ENCODE peak calls at places on chromosomes 2 and 18, in four cellular contexts. V is choroid plexus epithelial cell, X is renal cortical epithelial cell, Q is transverse colon. M is an unnamed sample.

GRCh38 chr2:88350262-88350640 is 102.2 kb downstream of the FOXI3 start:
- DNase-seq in V (no peak), X (no peak), Q (peak; percentile 7), M (no peak)

GRCh38 chr18:3401669-3402620 is 48.0 kb upstream of the TGIF1 start:
- DNase-seq in V (no peak), X (no peak), Q (no peak), M (no peak)

GRCh38 chr2:134679740-134680139 is 39.1 kb downstream of the TMEM163 start:
- DNase-seq in Q (no peak), V (no peak), X (no peak), M (no peak)

GRCh38 chr2:194151231-194151630 is 1505.8 kb upstream of the SLC39A10 start:
- DNase-seq in Q (no peak), X (no peak), V (no peak), M (no peak)

GRCh38 chr18:51668101-51668500 is 470.6 kb upstream of the MEX3C start:
- DNase-seq in V (peak; percentile 64), Q (peak; percentile 47), X (peak; percentile 15), M (peak; percentile 20)

GRCh38 chr2:36245632-36246031 is 109.9 kb upstream of the CRIM1 start:
- DNase-seq in Q (no peak), V (peak; percentile 21), X (no peak), M (no peak)

GRCh38 chr18:12885500-12885899 is 1.5 kb upstream of the PTPN2 start:
- DNase-seq in X (no peak), V (no peak), Q (no peak), M (no peak)

GRCh38 chr2:181072486-181072885 is 92.1 kb downstream of the UBE2E3 start:
- DNase-seq in V (peak; percentile 72), X (no peak), Q (no peak), M (peak; percentile 40)

GRCh38 chr18:49072524-49072934 is 121.8 kb upstream of the SMAD7 start:
- DNase-seq in X (no peak), V (peak; percentile 33), Q (no peak), M (no peak)

GRCh38 chr2:96344011-96344410 is 8.4 kb downstream of the NCAPH start:
- DNase-seq in X (no peak), V (peak; percentile 87), Q (peak; percentile 39), M (peak; percentile 27)

GRCh38 chr2:83665894-83666293 is 793.2 kb downstream of the SUCLG1 start:
- DNase-seq in X (no peak), V (peak; percentile 3), Q (no peak), M (peak; percentile 85)

GRCh38 chr18:58887613-58887963 is 22.9 kb downstream of the ZNF532 start:
- DNase-seq in V (peak; percentile 74), X (peak; percentile 68), Q (peak; percentile 67), M (peak; percentile 89)

GRCh38 chr2:175462246-175462645 is 280.7 kb upstream of the ATP5MC3 start:
- DNase-seq in X (no peak), V (no peak), Q (no peak), M (no peak)

GRCh38 chr18:25289040-25289631 is 62.8 kb downstream of the ZNF521 start:
- DNase-seq in Q (no peak), X (peak; percentile 80), V (peak; percentile 91), M (peak; percentile 75)

GRCh38 chr2:142220901-142221300 is 90.1 kb upstream of the LRP1B start:
- DNase-seq in Q (no peak), V (peak; percentile 92), X (peak; percentile 16), M (peak; percentile 8)

GRCh38 chr2:59884166-59884565 is 669.3 kb downstream of the BCL11A start:
- DNase-seq in X (no peak), Q (no peak), V (no peak), M (no peak)

GRCh38 chr2:215590353-215590752 is 154.5 kb upstream of the FN1 start:
- DNase-seq in V (no peak), X (peak; percentile 20), Q (no peak), M (peak; percentile 63)

GRCh38 chr2:11642972-11643371 is 27.0 kb downstream of the NTSR2 start:
- DNase-seq in Q (no peak), V (no peak), X (no peak), M (no peak)

GRCh38 chr2:148240838-148241237 is 219.9 kb downstream of the MBD5 start:
- DNase-seq in Q (no peak), V (no peak), X (no peak), M (no peak)

GRCh38 chr2:38771632-38772031 is 6.4 kb upstream of the GEMIN6 start:
- DNase-seq in X (no peak), Q (no peak), V (no peak), M (peak; percentile 68)

GRCh38 chr18:50806208-50806616 is 13.6 kb downstream of the MRO start:
- DNase-seq in V (peak; percentile 20), Q (peak; percentile 28), X (no peak), M (no peak)

GRCh38 chr2:122741403-122741802 is 986.0 kb downstream of the TSN start:
- DNase-seq in V (no peak), Q (no peak), X (no peak), M (no peak)

GRCh38 chr18:43866696-43867095 is 589.4 kb upstream of the SYT4 start:
- DNase-seq in X (no peak), V (no peak), Q (no peak), M (no peak)

GRCh38 chr2:226185613-226186211 is 613.9 kb downstream of the IRS1 start:
- DNase-seq in Q (no peak), V (peak; percentile 91), X (peak; percentile 61), M (peak; percentile 96)

GRCh38 chr18:57715671-57716070 is 87.4 kb downstream of the ATP8B1 start:
- DNase-seq in Q (no peak), X (peak; percentile 47), V (no peak), M (no peak)

GRCh38 chr18:45324489-45325111 is 290.7 kb upstream of the SLC14A2 start:
- DNase-seq in Q (peak; percentile 20), X (peak; percentile 94), V (peak; percentile 83), M (no peak)

GRCh38 chr18:45588284-45588683 is 27.0 kb upstream of the SLC14A2 start:
- DNase-seq in Q (no peak), V (peak; percentile 41), X (no peak), M (no peak)

GRCh38 chr2:161391737-161392506 is 24.2 kb upstream of the TBR1 start:
- DNase-seq in V (no peak), Q (no peak), X (no peak), M (no peak)

GRCh38 chr2:132448771-132449170 is 32.2 kb downstream of the GPR39 start:
- DNase-seq in V (peak; percentile 78), Q (peak; percentile 14), X (peak; percentile 45), M (peak; percentile 65)

M was measured in ELR.